ENCODE peak calls at places on chromosomes 6 and 20, in seven cellular contexts. M is BJ, N is GM04504, K is RPMI7951, T is head of caudate nucleus, J is AG20443, C is A549. U is an unnamed sample.
A peak's percentile ranks its signal among the peaks of the same experiment; 100 is the strongest.

GRCh38 chr6:55617272-55617671 is 38.3 kb upstream of the HMGCLL1 start:
- DNase-seq in M (no peak), N (peak; percentile 10), K (peak; percentile 18), T (no peak), J (peak; percentile 27), C (peak; percentile 32), U (peak; percentile 73)

GRCh38 chr6:2468601-2468955 is 223.2 kb upstream of the GMDS start:
- DNase-seq in M (no peak), N (no peak), K (no peak), T (no peak), J (no peak), C (no peak), U (no peak)

GRCh38 chr6:41439524-41440418 is 104.4 kb downstream of the NCR2 start:
- DNase-seq in M (no peak), N (no peak), K (no peak), T (no peak), J (no peak), C (no peak), U (no peak)

GRCh38 chr6:26020983-26021349 is 58.4 kb downstream of the TRIM38 start:
- DNase-seq in M (no peak), N (no peak), K (peak; percentile 71), T (peak; percentile 43), J (no peak), C (peak; percentile 75), U (no peak)

GRCh38 chr20:56453347-56453746 is 15.1 kb upstream of the RTF2 start:
- DNase-seq in M (no peak), N (no peak), K (no peak), T (no peak), J (no peak), C (no peak), U (no peak)

GRCh38 chr20:24501764-24502163 is 32.3 kb downstream of the SYNDIG1 start:
- DNase-seq in M (no peak), N (no peak), K (no peak), T (no peak), J (no peak), C (no peak), U (no peak)

GRCh38 chr20:35669221-35669620 is 4.5 kb upstream of the CPNE1 start:
- DNase-seq in M (no peak), N (no peak), K (no peak), T (no peak), J (no peak), C (no peak), U (no peak)

GRCh38 chr6:3850451-3851203 is 1.5 kb downstream of the FAM50B start:
- DNase-seq in M (no peak), N (no peak), K (no peak), T (no peak), J (no peak), C (no peak), U (no peak)

GRCh38 chr6:73203098-73203497 is 22.2 kb downstream of the KHDC1L start:
- DNase-seq in M (no peak), N (no peak), K (no peak), T (no peak), J (no peak), C (no peak), U (no peak)

GRCh38 chr6:27422651-27423332 is 34.2 kb downstream of the ZNF391 start:
- DNase-seq in M (no peak), N (no peak), K (no peak), T (peak; percentile 62), J (peak; percentile 9), C (no peak), U (no peak)

GRCh38 chr20:20299904-20300303 is 68.0 kb upstream of the INSM1 start:
- DNase-seq in M (no peak), N (no peak), K (peak; percentile 26), T (no peak), J (no peak), C (no peak), U (no peak)

GRCh38 chr6:89375427-89375868 is 22.9 kb upstream of the UBE2J1 start:
- DNase-seq in M (no peak), N (no peak), K (no peak), T (no peak), J (no peak), C (peak; percentile 62), U (peak; percentile 63)